ENCODE peak calls at places on chromosomes 3 and 15, in nine cellular contexts. One of them, this sample, is unnamed.
A peak's percentile ranks its signal among the peaks of the same experiment; 100 is the strongest.

GRCh38 chr15:70284438-70285214 is 186.9 kb upstream of the TLE3 start:
- DNase-seq in DMS 273 treated with DMSO at 0.1 percent for 48 hours: no peak
- DNase-seq in endothelial cell of umbilical vein: no peak
- DNase-seq in nephron progenitor cell: no peak
- DNase-seq in H54: no peak
- DNase-seq in GM10248: no peak
- DNase-seq in activated T-cell treated with anti-CD3 and anti-CD28 coated beads for 1 hour: no peak
- DNase-seq in GM12891: no peak
- DNase-seq in activated CD4-positive, alpha-beta T cell treated with anti-CD3 and anti-CD28 coated beads, Interleukin-2, amount 50 U/mL, for 1 hour: no peak
- DNase-seq in this sample: no peak

GRCh38 chr15:64233299-64233698 is 70.5 kb upstream of the PPIB start:
- DNase-seq in DMS 273 treated with DMSO at 0.1 percent for 48 hours: no peak
- DNase-seq in endothelial cell of umbilical vein: no peak
- DNase-seq in nephron progenitor cell: no peak
- DNase-seq in H54: no peak
- DNase-seq in GM10248: no peak
- DNase-seq in activated T-cell treated with anti-CD3 and anti-CD28 coated beads for 1 hour: no peak
- DNase-seq in GM12891: no peak
- DNase-seq in activated CD4-positive, alpha-beta T cell treated with anti-CD3 and anti-CD28 coated beads, Interleukin-2, amount 50 U/mL, for 1 hour: no peak
- DNase-seq in this sample: no peak

GRCh38 chr3:149942409-149942808 is 28.3 kb downstream of the PFN2 start:
- DNase-seq in DMS 273 treated with DMSO at 0.1 percent for 48 hours: no peak
- DNase-seq in endothelial cell of umbilical vein: no peak
- DNase-seq in nephron progenitor cell: no peak
- DNase-seq in H54: no peak
- DNase-seq in GM10248: no peak
- DNase-seq in activated T-cell treated with anti-CD3 and anti-CD28 coated beads for 1 hour: no peak
- DNase-seq in GM12891: no peak
- DNase-seq in activated CD4-positive, alpha-beta T cell treated with anti-CD3 and anti-CD28 coated beads, Interleukin-2, amount 50 U/mL, for 1 hour: no peak
- DNase-seq in this sample: no peak

GRCh38 chr3:59573911-59574310 is 524.1 kb upstream of the CFAP20DC start:
- DNase-seq in DMS 273 treated with DMSO at 0.1 percent for 48 hours: no peak
- DNase-seq in endothelial cell of umbilical vein: no peak
- DNase-seq in nephron progenitor cell: no peak
- DNase-seq in H54: no peak
- DNase-seq in GM10248: no peak
- DNase-seq in activated T-cell treated with anti-CD3 and anti-CD28 coated beads for 1 hour: no peak
- DNase-seq in GM12891: no peak
- DNase-seq in activated CD4-positive, alpha-beta T cell treated with anti-CD3 and anti-CD28 coated beads, Interleukin-2, amount 50 U/mL, for 1 hour: no peak
- DNase-seq in this sample: no peak

GRCh38 chr3:120272294-120272693 is 12.7 kb downstream of the GPR156 start:
- DNase-seq in DMS 273 treated with DMSO at 0.1 percent for 48 hours: no peak
- DNase-seq in endothelial cell of umbilical vein: no peak
- DNase-seq in nephron progenitor cell: no peak
- DNase-seq in H54: no peak
- DNase-seq in GM10248: no peak
- DNase-seq in activated T-cell treated with anti-CD3 and anti-CD28 coated beads for 1 hour: no peak
- DNase-seq in GM12891: no peak
- DNase-seq in activated CD4-positive, alpha-beta T cell treated with anti-CD3 and anti-CD28 coated beads, Interleukin-2, amount 50 U/mL, for 1 hour: no peak
- DNase-seq in this sample: no peak

GRCh38 chr15:101010781-101011180 is 91.6 kb downstream of the LRRK1 start:
- DNase-seq in DMS 273 treated with DMSO at 0.1 percent for 48 hours: no peak
- DNase-seq in endothelial cell of umbilical vein: no peak
- DNase-seq in nephron progenitor cell: no peak
- DNase-seq in H54: no peak
- DNase-seq in GM10248: no peak
- DNase-seq in activated T-cell treated with anti-CD3 and anti-CD28 coated beads for 1 hour: no peak
- DNase-seq in GM12891: no peak
- DNase-seq in activated CD4-positive, alpha-beta T cell treated with anti-CD3 and anti-CD28 coated beads, Interleukin-2, amount 50 U/mL, for 1 hour: no peak
- DNase-seq in this sample: no peak

GRCh38 chr3:141230293-141230692 is 1.3 kb upstream of the PXYLP1 start:
- DNase-seq in DMS 273 treated with DMSO at 0.1 percent for 48 hours: no peak
- DNase-seq in endothelial cell of umbilical vein: no peak
- DNase-seq in nephron progenitor cell: no peak
- DNase-seq in H54: no peak
- DNase-seq in GM10248: no peak
- DNase-seq in activated T-cell treated with anti-CD3 and anti-CD28 coated beads for 1 hour: no peak
- DNase-seq in GM12891: no peak
- DNase-seq in activated CD4-positive, alpha-beta T cell treated with anti-CD3 and anti-CD28 coated beads, Interleukin-2, amount 50 U/mL, for 1 hour: no peak
- DNase-seq in this sample: no peak

GRCh38 chr3:58306662-58307286 is 454 bp downstream of the HTD2 start:
- DNase-seq in DMS 273 treated with DMSO at 0.1 percent for 48 hours: no peak
- DNase-seq in endothelial cell of umbilical vein: peak; percentile 40
- DNase-seq in nephron progenitor cell: peak; percentile 40
- DNase-seq in H54: no peak
- DNase-seq in GM10248: peak; percentile 37
- DNase-seq in activated T-cell treated with anti-CD3 and anti-CD28 coated beads for 1 hour: peak; percentile 6
- DNase-seq in GM12891: peak; percentile 44
- DNase-seq in activated CD4-positive, alpha-beta T cell treated with anti-CD3 and anti-CD28 coated beads, Interleukin-2, amount 50 U/mL, for 1 hour: peak; percentile 22
- DNase-seq in this sample: peak; percentile 34

GRCh38 chr3:193207290-193207689 is 33.7 kb upstream of the PLAAT1 start:
- DNase-seq in DMS 273 treated with DMSO at 0.1 percent for 48 hours: no peak
- DNase-seq in endothelial cell of umbilical vein: no peak
- DNase-seq in nephron progenitor cell: no peak
- DNase-seq in H54: no peak
- DNase-seq in GM10248: no peak
- DNase-seq in activated T-cell treated with anti-CD3 and anti-CD28 coated beads for 1 hour: no peak
- DNase-seq in GM12891: no peak
- DNase-seq in activated CD4-positive, alpha-beta T cell treated with anti-CD3 and anti-CD28 coated beads, Interleukin-2, amount 50 U/mL, for 1 hour: no peak
- DNase-seq in this sample: no peak